ENCODE peak calls at places on chromosome 12, in six cellular contexts. R is sigmoid colon, A is lower lobe of right lung, J is BJ, S is lung, T is ovary. K is an unnamed sample. For H3K27me3, the result is how much of the 10 kb centered on the place peaks cover.

GRCh38 chr12:87107270-87107669 is 851.1 kb upstream of the MGAT4C start:
- DNase-seq in S (no peak), J (no peak), A (no peak), R (no peak), T (no peak), K (no peak)

GRCh38 chr12:989751-990278 is 1.2 kb upstream of the ERC1 start:
- DNase-seq in J (peak), S (no peak), R (peak), A (no peak), T (peak), K (no peak)

GRCh38 chr12:19131020-19131431 is 1.5 kb downstream of the PLEKHA5 start:
- DNase-seq in A (no peak), J (no peak), R (no peak), T (no peak), S (no peak), K (no peak)

GRCh38 chr12:17992002-17992656 is 97.9 kb downstream of the RERGL start:
- DNase-seq in T (no peak), S (no peak), A (no peak), R (no peak), J (no peak), K (no peak)

GRCh38 chr12:5388581-5389535 is 43.0 kb upstream of the NTF3 start:
- DNase-seq in S (no peak), J (peak), T (no peak), A (no peak), R (no peak), K (peak)

GRCh38 chr12:80847575-80847974 is 90.2 kb downstream of the LIN7A start:
- DNase-seq in J (no peak), A (no peak), S (no peak), R (no peak), T (no peak), K (no peak)

GRCh38 chr12:71160585-71160984 is 2.8 kb upstream of the TSPAN8 start:
- DNase-seq in T (no peak), J (no peak), A (no peak), S (no peak), R (no peak), K (no peak)

GRCh38 chr12:62123721-62124203 is 136.4 kb upstream of the USP15 start:
- DNase-seq in T (peak), R (no peak), A (no peak), S (no peak), J (no peak), K (peak)

GRCh38 chr12:119225454-119225853 is 46.7 kb downstream of the HSPB8 start:
- DNase-seq in J (no peak), T (no peak), S (no peak), A (no peak), R (no peak), K (no peak)

GRCh38 chr12:103626498-103626897 is 39.4 kb downstream of the STAB2 start:
- DNase-seq in A (no peak), T (no peak), R (peak), J (no peak), S (no peak), K (peak)

GRCh38 chr12:32437095-32437515 is 37.7 kb downstream of the FGD4 start:
- DNase-seq in J (peak), S (no peak), R (no peak), A (no peak), T (peak), K (peak)

GRCh38 chr12:30519535-30519934 is 176.1 kb downstream of the IPO8 start:
- DNase-seq in J (no peak), R (no peak), S (no peak), A (no peak), T (peak), K (no peak)

GRCh38 chr12:88334271-88334670 is 192.2 kb downstream of the TMTC3 start:
- DNase-seq in S (no peak), A (no peak), J (no peak), R (peak), T (peak), K (peak)

GRCh38 chr12:76274699-76275098 is 73.5 kb downstream of the BBS10 start:
- DNase-seq in A (no peak), J (no peak), S (no peak), T (no peak), R (no peak), K (no peak)

GRCh38 chr12:19138551-19139344 is 9.2 kb downstream of the PLEKHA5 start:
- DNase-seq in S (no peak), T (no peak), R (no peak), J (peak), A (no peak), K (no peak)

GRCh38 chr12:19236656-19237055 is 107.1 kb downstream of the PLEKHA5 start:
- DNase-seq in S (no peak), T (no peak), R (no peak), J (no peak), A (no peak), K (no peak)

GRCh38 chr12:121513464-121514183 is 67.2 kb downstream of the KDM2B start:
- DNase-seq in R (no peak), S (peak), T (peak), J (no peak), A (peak), K (no peak)

GRCh38 chr12:93896427-93896826 is 219.3 kb downstream of the CRADD start:
- DNase-seq in A (no peak), S (no peak), T (no peak), R (no peak), J (no peak), K (no peak)

GRCh38 chr12:94418517-94418916 is 41.1 kb downstream of the CEP83 start:
- DNase-seq in R (no peak), T (no peak), A (no peak), S (no peak), J (no peak), K (no peak)

GRCh38 chr12:114917953-114918352 is 234.0 kb upstream of the TBX3 start:
- DNase-seq in A (no peak), R (no peak), J (no peak), S (no peak), T (no peak), K (no peak)

GRCh38 chr12:122499991-122500684 is 594 bp downstream of the ZCCHC8 start:
- DNase-seq in R (peak), T (peak), J (no peak), A (peak), S (peak), K (peak)

GRCh38 chr12:14954269-14954668 is 7.1 kb downstream of the ARHGDIB start:
- DNase-seq in T (no peak), A (no peak), R (no peak), S (no peak), J (no peak), K (no peak)

GRCh38 chr12:109625749-109626377 is 52.3 kb downstream of the MVK start:
- DNase-seq in J (no peak), S (no peak), A (no peak), R (no peak), T (no peak), K (no peak)

GRCh38 chr12:109627633-109628032 is 54.0 kb downstream of the MVK start:
- DNase-seq in J (no peak), R (no peak), S (no peak), A (no peak), T (no peak), K (no peak)

GRCh38 chr12:109626378-109627115 is 53.0 kb downstream of the MVK start:
- DNase-seq in T (no peak), R (no peak), A (no peak), S (no peak), J (no peak), K (no peak)

GRCh38 chr12:109624467-109624866 is 50.9 kb downstream of the MVK start:
- DNase-seq in S (no peak), A (no peak), T (no peak), R (no peak), J (no peak), K (no peak)

DNA sequence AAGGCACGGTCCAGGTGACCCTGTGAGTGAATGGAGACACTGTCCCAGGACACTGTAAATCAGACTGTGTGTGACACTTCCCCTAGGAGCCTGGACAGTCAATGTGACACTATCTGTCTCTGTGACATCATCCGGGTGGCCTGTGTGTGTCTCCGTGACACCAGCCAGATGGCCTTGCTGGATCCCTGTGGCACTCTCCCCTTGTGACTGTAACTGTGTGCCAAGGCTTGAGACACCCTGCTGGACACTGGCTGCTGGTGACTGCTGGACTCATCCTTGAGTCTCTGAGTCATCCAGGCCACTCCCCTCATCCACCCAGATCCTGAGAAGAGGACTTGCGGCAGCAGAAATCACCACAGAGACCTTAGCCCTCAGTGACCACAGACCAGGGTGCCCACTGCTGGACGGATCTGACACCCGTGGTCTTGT is 51.6 kb downstream of the MVK start:
- DNase-seq in S (no peak), R (no peak), A (no peak), J (no peak), T (no peak), K (no peak)
- TF ChIP-seq CTCF in S (no peak), R (no peak), A (no peak), J (peak), T (no peak), K (no peak)

GRCh38 chr12:95996034-95996658 is at the start of gene HAL:
- DNase-seq in A (peak), T (no peak), J (no peak), S (peak), R (no peak), K (no peak)
- H3K4me3 ChIP-seq in A (peak), T (no peak), J (no peak), S (no peak), R (no peak), K (no peak)

GRCh38 chr12:42237052-42237852 is 796 bp downstream of the YAF2 start:
- DNase-seq in R (peak), T (peak), A (peak), J (peak), S (peak), K (peak)
- H3K27me3 ChIP-seq in R (under half), T (under half), A (under half), J (under half), S (under half), K (under half)

DNA sequence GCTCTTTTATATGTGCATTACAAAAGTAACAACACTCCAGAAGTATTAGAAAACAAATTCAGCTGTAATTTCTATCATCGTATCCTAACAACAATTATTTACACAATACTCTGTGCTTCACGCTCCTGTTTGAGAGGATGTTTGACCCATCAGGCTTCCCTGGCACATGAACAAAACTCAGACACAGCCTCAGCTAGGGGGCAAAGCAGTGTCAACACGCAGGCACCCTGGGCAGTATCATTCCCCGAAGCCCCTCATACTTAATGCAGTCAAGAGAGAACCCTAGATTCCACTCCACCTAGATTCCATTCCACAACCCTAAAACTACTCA is 15.4 kb downstream of the MANSC1 start:
- DNase-seq in J (no peak), T (no peak), R (no peak), S (no peak), A (no peak), K (no peak)
- TF ChIP-seq CTCF in J (no peak), T (no peak), R (no peak), S (no peak), A (no peak), K (no peak)

GRCh38 chr12:6929806-6930452 is 2.2 kb downstream of the ATN1 start:
- DNase-seq in J (no peak), A (no peak), R (no peak), T (no peak), S (no peak), K (no peak)
- H3K4me3 ChIP-seq in J (peak), A (peak), R (peak), T (peak), S (no peak), K (peak)

GRCh38 chr12:3367750-3368444 is 123.1 kb upstream of the PRMT8 start:
- DNase-seq in J (no peak), A (no peak), S (no peak), R (no peak), T (no peak), K (no peak)
- H3K27me3 ChIP-seq in J (under half), A (under half), S (under half), R (half or more), T (under half), K (under half)

GRCh38 chr12:28963554-28963953 is 185.5 kb upstream of the FAR2 start:
- DNase-seq in R (no peak), T (no peak), J (no peak), A (no peak), S (no peak), K (no peak)
- TF ChIP-seq CTCF in R (no peak), T (no peak), J (peak), A (peak), S (no peak), K (no peak)

GRCh38 chr12:129201029-129201428 is 347.8 kb downstream of the GLT1D1 start:
- DNase-seq in J (no peak), S (no peak), T (no peak), A (no peak), R (no peak), K (no peak)
- H3K4me3 ChIP-seq in J (no peak), S (no peak), T (no peak), A (no peak), R (no peak), K (no peak)

K was measured in kidney epithelial cell.